ENCODE peak calls at places on chromosome 15, in eight cellular contexts. B is left lobe of liver; V is stimulated activated CD4-positive, alpha-beta T cell treated with anti-CD3 and anti-CD28 coated beads, TNF-alpha, amount 100 ng/mL, for 1 hour; Q is omental fat pad; Y is endothelial cell; L is Calu3; U is dorsolateral prefrontal cortex; I is mammary epithelial cell. J is an unnamed sample.

GRCh38 chr15:66899555-66900350 is 165.6 kb upstream of the SMAD3 start:
- DNase-seq in Q (no peak), I (no peak), B (no peak), Y (no peak), U (no peak), V (no peak), L (no peak), J (no peak)

GRCh38 chr15:87287156-87287555 is 969.4 kb downstream of the NTRK3 start:
- DNase-seq in Y (no peak), U (no peak), V (no peak), B (no peak), Q (no peak), I (peak; percentile 95), L (no peak), J (no peak)

GRCh38 chr15:95162967-95163531 is 931.7 kb downstream of the MCTP2 start:
- DNase-seq in B (no peak), V (no peak), L (no peak), Q (no peak), I (peak; percentile 94), U (no peak), Y (no peak), J (no peak)

GRCh38 chr15:97301166-97301565 is 659.3 kb upstream of the ARRDC4 start:
- DNase-seq in U (no peak), V (no peak), Y (no peak), I (no peak), Q (no peak), L (no peak), B (no peak), J (no peak)

GRCh38 chr15:81914734-81915234 is 131.0 kb downstream of the MEX3B start:
- DNase-seq in U (no peak), Y (no peak), B (peak; percentile 82), Q (no peak), L (peak; percentile 35), I (no peak), V (no peak), J (no peak)

GRCh38 chr15:51499379-51499976 is 123.1 kb downstream of the DMXL2 start:
- DNase-seq in L (peak; percentile 11), U (no peak), Y (no peak), Q (no peak), B (no peak), I (peak; percentile 48), V (no peak), J (no peak)

GRCh38 chr15:35506272-35506870 is 39.6 kb downstream of the DPH6 start:
- DNase-seq in Q (no peak), U (no peak), I (no peak), V (no peak), B (no peak), L (no peak), Y (no peak), J (no peak)

GRCh38 chr15:51776952-51777574 is 25.7 kb downstream of the TMOD2 start:
- DNase-seq in L (peak; percentile 70), U (peak; percentile 59), B (peak; percentile 65), Q (peak; percentile 40), Y (peak; percentile 69), V (peak; percentile 18), I (peak; percentile 92), J (peak; percentile 34)

GRCh38 chr15:42215854-42216829 is 8.0 kb upstream of the VPS39 start:
- DNase-seq in L (no peak), Y (no peak), Q (no peak), B (no peak), U (no peak), I (no peak), V (no peak), J (no peak)

GRCh38 chr15:62748175-62748574 is 294.4 kb upstream of the TPM1 start:
- DNase-seq in Q (no peak), V (no peak), Y (no peak), I (no peak), L (no peak), B (no peak), U (no peak), J (no peak)

GRCh38 chr15:88269371-88270062 is 13.0 kb upstream of the NTRK3 start:
- DNase-seq in Q (no peak), U (no peak), V (no peak), Y (no peak), B (no peak), I (no peak), L (no peak), J (no peak)